ENCODE peak calls at places on chromosomes 5 and 9, in eight cellular contexts. C is heart right ventricle, T is bronchial epithelial cell, M is omental fat pad, I is thoracic aorta, F is B cell, H is fibroblast of mammary gland, W is H9. X is an unnamed sample.

GRCh38 chr5:45774528-45774927 is 78.3 kb upstream of the HCN1 start:
- DNase-seq in C (no peak), I (no peak), M (no peak), T (peak), H (no peak), F (no peak), W (no peak), X (no peak)

GRCh38 chr9:125325821-125326220 is 64.2 kb downstream of the GAPVD1 start:
- DNase-seq in F (no peak), I (no peak), C (no peak), W (no peak), M (no peak), H (peak), T (peak), X (peak)

GRCh38 chr9:129081388-129081889 is 528 bp downstream of the DOLPP1 start:
- DNase-seq in H (peak), T (peak), M (no peak), I (no peak), F (no peak), C (no peak), W (no peak), X (no peak)

GRCh38 chr5:179227196-179227577 is 118.1 kb downstream of the ADAMTS2 start:
- DNase-seq in M (no peak), W (peak), H (no peak), C (no peak), F (no peak), T (no peak), I (no peak), X (no peak)

GRCh38 chr9:3526903-3527652 is 1.3 kb upstream of the RFX3 start:
- DNase-seq in M (peak), I (no peak), C (no peak), T (no peak), W (peak), F (no peak), H (peak), X (no peak)

GRCh38 chr9:109520475-109521132 is 22.5 kb upstream of the PTPN3 start:
- DNase-seq in C (peak), F (peak), M (no peak), W (peak), H (peak), T (peak), I (peak), X (peak)

GRCh38 chr9:121797056-121797455 is 145.6 kb downstream of the DAB2IP start:
- DNase-seq in T (no peak), I (no peak), W (peak), M (no peak), F (no peak), H (no peak), C (no peak), X (no peak)

GRCh38 chr5:68419637-68420452 is 204.3 kb downstream of the PIK3R1 start:
- DNase-seq in F (no peak), M (no peak), W (no peak), T (no peak), H (peak), I (no peak), C (no peak), X (no peak)

GRCh38 chr5:57276353-57276752 is 102.5 kb downstream of the GPBP1 start:
- DNase-seq in I (no peak), M (no peak), F (no peak), T (no peak), C (no peak), W (no peak), H (no peak), X (no peak)

GRCh38 chr9:109780453-109781033 is 545 bp downstream of the PALM2AKAP2 start:
- DNase-seq in W (no peak), F (no peak), I (no peak), C (no peak), H (peak), T (peak), M (no peak), X (no peak)

GRCh38 chr5:139474815-139475791 is 4.3 kb downstream of the SMIM33 start:
- DNase-seq in F (no peak), T (peak), C (no peak), W (no peak), I (no peak), M (no peak), H (peak), X (peak)

DNA sequence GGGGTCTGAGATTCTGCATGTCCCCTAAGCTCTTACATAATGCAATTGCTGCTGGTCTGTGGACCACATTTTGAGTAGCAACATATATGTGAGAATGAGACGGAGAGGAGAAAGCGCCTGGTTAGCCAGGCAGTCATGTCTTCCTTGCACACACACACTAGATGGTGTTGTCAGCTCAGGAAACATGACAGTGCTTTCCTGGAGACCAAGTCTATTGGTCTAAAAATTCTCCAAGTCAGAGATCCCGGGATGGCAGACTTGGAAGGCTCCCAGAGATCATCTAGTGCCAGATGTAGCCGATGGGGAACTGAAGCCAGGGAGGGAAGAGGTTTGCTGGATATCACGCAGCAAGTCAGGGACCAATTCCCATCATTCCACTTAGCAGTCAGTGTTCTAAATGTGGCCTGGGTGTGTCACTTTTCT is 53.4 kb downstream of the GALNT12 start:
- DNase-seq in T (peak), M (no peak), I (peak), F (no peak), W (no peak), H (peak), C (peak), X (peak)
- TF ChIP-seq CTCF in T (peak), M (no peak), I (peak), F (no peak), W (peak), H (peak), C (peak), X (peak)

DNA sequence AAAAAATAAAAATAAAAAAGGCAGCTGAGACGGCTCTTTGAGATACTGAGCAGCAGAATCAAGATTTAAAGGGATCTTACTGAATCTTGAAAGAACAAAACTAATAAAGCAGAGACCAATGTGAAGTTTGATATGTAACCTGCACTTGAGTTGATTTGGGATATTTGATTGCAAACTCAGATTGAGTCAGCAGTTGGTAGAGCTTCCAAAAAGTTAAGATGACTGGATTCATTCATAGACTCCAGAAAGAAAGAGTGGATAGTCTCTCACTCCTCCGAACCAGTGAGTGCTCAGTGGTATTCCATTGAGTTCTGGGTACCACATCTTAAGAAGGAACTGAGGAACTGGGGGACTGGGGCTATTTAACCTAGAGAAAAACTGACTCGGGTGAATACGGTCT is 52.7 kb upstream of the TESK1 start:
- DNase-seq in I (no peak), M (no peak), T (no peak), F (no peak), C (no peak), H (peak), W (no peak), X (no peak)
- TF ChIP-seq CTCF in I (no peak), M (no peak), T (no peak), F (no peak), C (no peak), H (no peak), W (no peak), X (no peak)

GRCh38 chr5:28648108-28648507 is 1609.7 kb upstream of the CDH9 start:
- DNase-seq in I (no peak), H (no peak), M (no peak), W (no peak), C (no peak), T (peak), F (no peak), X (no peak)
- TF ChIP-seq CTCF in I (no peak), H (no peak), M (no peak), W (peak), C (no peak), T (no peak), F (no peak), X (no peak)

GRCh38 chr9:2013688-2014087 is 1.5 kb upstream of the SMARCA2 start:
- DNase-seq in M (no peak), I (no peak), C (no peak), T (peak), H (peak), W (no peak), F (no peak), X (peak)
- TF ChIP-seq CTCF in M (no peak), I (no peak), C (no peak), T (no peak), H (no peak), W (no peak), F (no peak), X (no peak)

GRCh38 chr9:72721086-72721485 is 199.7 kb downstream of the TMC1 start:
- DNase-seq in I (no peak), M (no peak), W (no peak), T (no peak), C (no peak), F (no peak), H (no peak), X (no peak)

GRCh38 chr9:72718503-72718902 is 197.1 kb downstream of the TMC1 start:
- DNase-seq in F (no peak), W (no peak), I (no peak), C (no peak), H (no peak), T (no peak), M (no peak), X (no peak)
- TF ChIP-seq CTCF in F (no peak), W (peak), I (no peak), C (no peak), H (no peak), T (no peak), M (no peak), X (no peak)